ENCODE peak calls at places on chromosomes 11 and 22, in ten cellular contexts. One of them, this sample, is unnamed. For H3K36me3 and H3K27me3, the result is how much of the 10 kb centered on the place peaks cover.

GRCh38 chr11:19673924-19674390 is 38.7 kb upstream of the NAV2 start:
- DNase-seq in gastrocnemius medialis: peak
- DNase-seq in CD8-positive, alpha-beta T cell: no peak
- DNase-seq in neural progenitor cell: peak
- DNase-seq in tibial artery: peak
- DNase-seq in heart right ventricle: peak
- DNase-seq in PC-3: no peak
- DNase-seq in kidney epithelial cell: no peak
- DNase-seq in lower lobe of right lung: peak
- DNase-seq in transverse colon: peak
- DNase-seq in this sample: peak

GRCh38 chr11:72813740-72814138 is 472 bp upstream of the ATG16L2 start:
- DNase-seq in gastrocnemius medialis: peak
- DNase-seq in CD8-positive, alpha-beta T cell: no peak
- DNase-seq in neural progenitor cell: peak
- DNase-seq in tibial artery: no peak
- DNase-seq in heart right ventricle: peak
- DNase-seq in PC-3: peak
- DNase-seq in kidney epithelial cell: no peak
- DNase-seq in lower lobe of right lung: peak
- DNase-seq in transverse colon: peak
- DNase-seq in this sample: peak

GRCh38 chr11:112382561-112382960 is 121.9 kb upstream of the PLET1 start:
- DNase-seq in gastrocnemius medialis: no peak
- DNase-seq in CD8-positive, alpha-beta T cell: no peak
- DNase-seq in neural progenitor cell: no peak
- DNase-seq in tibial artery: no peak
- DNase-seq in heart right ventricle: no peak
- DNase-seq in PC-3: no peak
- DNase-seq in kidney epithelial cell: no peak
- DNase-seq in lower lobe of right lung: no peak
- DNase-seq in transverse colon: no peak
- DNase-seq in this sample: no peak

GRCh38 chr11:96149743-96150555 is 193.0 kb downstream of the MAML2 start:
- DNase-seq in gastrocnemius medialis: no peak
- DNase-seq in CD8-positive, alpha-beta T cell: no peak
- DNase-seq in neural progenitor cell: no peak
- DNase-seq in tibial artery: no peak
- DNase-seq in heart right ventricle: no peak
- DNase-seq in PC-3: peak
- DNase-seq in kidney epithelial cell: no peak
- DNase-seq in lower lobe of right lung: no peak
- DNase-seq in transverse colon: no peak
- DNase-seq in this sample: no peak

GRCh38 chr11:44835979-44836378 is 109.2 kb downstream of the TSPAN18 start:
- DNase-seq in gastrocnemius medialis: no peak
- DNase-seq in CD8-positive, alpha-beta T cell: no peak
- DNase-seq in neural progenitor cell: no peak
- DNase-seq in tibial artery: no peak
- DNase-seq in heart right ventricle: no peak
- DNase-seq in PC-3: no peak
- DNase-seq in kidney epithelial cell: no peak
- DNase-seq in lower lobe of right lung: no peak
- DNase-seq in transverse colon: no peak
- DNase-seq in this sample: no peak

GRCh38 chr11:27998552-27998951 is 109.4 kb downstream of the KIF18A start:
- DNase-seq in gastrocnemius medialis: no peak
- DNase-seq in CD8-positive, alpha-beta T cell: no peak
- DNase-seq in neural progenitor cell: no peak
- DNase-seq in tibial artery: no peak
- DNase-seq in heart right ventricle: no peak
- DNase-seq in PC-3: no peak
- DNase-seq in kidney epithelial cell: no peak
- DNase-seq in lower lobe of right lung: no peak
- DNase-seq in transverse colon: no peak
- DNase-seq in this sample: no peak

GRCh38 chr11:130522284-130522961 is 74.0 kb downstream of the ADAMTS15 start:
- DNase-seq in gastrocnemius medialis: peak
- DNase-seq in CD8-positive, alpha-beta T cell: no peak
- DNase-seq in neural progenitor cell: peak
- DNase-seq in tibial artery: peak
- DNase-seq in heart right ventricle: peak
- DNase-seq in PC-3: peak
- DNase-seq in kidney epithelial cell: peak
- DNase-seq in lower lobe of right lung: peak
- DNase-seq in transverse colon: peak
- DNase-seq in this sample: peak

GRCh38 chr11:68255526-68255925 is 16.2 kb downstream of the C11orf24 start:
- DNase-seq in gastrocnemius medialis: peak
- DNase-seq in CD8-positive, alpha-beta T cell: no peak
- DNase-seq in neural progenitor cell: no peak
- DNase-seq in tibial artery: no peak
- DNase-seq in heart right ventricle: no peak
- DNase-seq in PC-3: no peak
- DNase-seq in kidney epithelial cell: no peak
- DNase-seq in lower lobe of right lung: no peak
- DNase-seq in transverse colon: no peak
- DNase-seq in this sample: peak

GRCh38 chr11:7673724-7674434 is 579 bp upstream of the CYB5R2 start:
- DNase-seq in gastrocnemius medialis: no peak
- DNase-seq in CD8-positive, alpha-beta T cell: peak
- DNase-seq in neural progenitor cell: peak
- DNase-seq in tibial artery: no peak
- DNase-seq in heart right ventricle: no peak
- DNase-seq in PC-3: no peak
- DNase-seq in kidney epithelial cell: no peak
- DNase-seq in lower lobe of right lung: peak
- DNase-seq in transverse colon: peak
- DNase-seq in this sample: peak

GRCh38 chr11:103546236-103546635 is 437.0 kb downstream of the DYNC2H1 start:
- DNase-seq in gastrocnemius medialis: no peak
- DNase-seq in CD8-positive, alpha-beta T cell: no peak
- DNase-seq in neural progenitor cell: no peak
- DNase-seq in tibial artery: no peak
- DNase-seq in heart right ventricle: no peak
- DNase-seq in PC-3: peak
- DNase-seq in kidney epithelial cell: no peak
- DNase-seq in lower lobe of right lung: no peak
- DNase-seq in transverse colon: no peak
- DNase-seq in this sample: no peak

GRCh38 chr22:17368727-17369552 is at the start of gene CECR2:
- DNase-seq in gastrocnemius medialis: peak
- DNase-seq in CD8-positive, alpha-beta T cell: no peak
- DNase-seq in neural progenitor cell: peak
- DNase-seq in tibial artery: no peak
- DNase-seq in heart right ventricle: peak
- DNase-seq in PC-3: no peak
- DNase-seq in kidney epithelial cell: peak
- DNase-seq in lower lobe of right lung: peak
- DNase-seq in transverse colon: peak
- DNase-seq in this sample: peak

GRCh38 chr11:326842-327580 is 6.4 kb upstream of the IFITM3 start:
- DNase-seq in gastrocnemius medialis: peak
- DNase-seq in CD8-positive, alpha-beta T cell: peak
- DNase-seq in neural progenitor cell: no peak
- DNase-seq in tibial artery: peak
- DNase-seq in heart right ventricle: peak
- DNase-seq in PC-3: no peak
- DNase-seq in kidney epithelial cell: no peak
- DNase-seq in lower lobe of right lung: peak
- DNase-seq in transverse colon: peak
- DNase-seq in this sample: peak

GRCh38 chr11:73907191-73907590 is 30.4 kb downstream of the PAAF1 start:
- DNase-seq in gastrocnemius medialis: peak
- DNase-seq in CD8-positive, alpha-beta T cell: no peak
- DNase-seq in neural progenitor cell: no peak
- DNase-seq in tibial artery: no peak
- DNase-seq in heart right ventricle: peak
- DNase-seq in PC-3: peak
- DNase-seq in kidney epithelial cell: no peak
- DNase-seq in lower lobe of right lung: peak
- DNase-seq in transverse colon: no peak
- DNase-seq in this sample: peak

GRCh38 chr11:63839508-63840355 is 822 bp downstream of the MARK2 start:
- DNase-seq in gastrocnemius medialis: peak
- DNase-seq in CD8-positive, alpha-beta T cell: peak
- DNase-seq in neural progenitor cell: peak
- DNase-seq in tibial artery: no peak
- DNase-seq in heart right ventricle: peak
- DNase-seq in PC-3: peak
- DNase-seq in kidney epithelial cell: no peak
- DNase-seq in lower lobe of right lung: peak
- DNase-seq in transverse colon: peak
- DNase-seq in this sample: peak

GRCh38 chr11:77081381-77081851 is 14.6 kb downstream of the CAPN5 start:
- DNase-seq in gastrocnemius medialis: peak
- DNase-seq in CD8-positive, alpha-beta T cell: no peak
- DNase-seq in neural progenitor cell: no peak
- DNase-seq in tibial artery: peak
- DNase-seq in heart right ventricle: peak
- DNase-seq in PC-3: no peak
- DNase-seq in kidney epithelial cell: no peak
- DNase-seq in lower lobe of right lung: peak
- DNase-seq in transverse colon: peak
- DNase-seq in this sample: no peak

GRCh38 chr11:77471520-77472234 is 2.2 kb downstream of the PAK1 start:
- DNase-seq in gastrocnemius medialis: no peak
- DNase-seq in CD8-positive, alpha-beta T cell: peak
- DNase-seq in neural progenitor cell: peak
- DNase-seq in tibial artery: no peak
- DNase-seq in heart right ventricle: no peak
- DNase-seq in PC-3: peak
- DNase-seq in kidney epithelial cell: no peak
- DNase-seq in lower lobe of right lung: no peak
- DNase-seq in transverse colon: peak
- DNase-seq in this sample: no peak

DNA sequence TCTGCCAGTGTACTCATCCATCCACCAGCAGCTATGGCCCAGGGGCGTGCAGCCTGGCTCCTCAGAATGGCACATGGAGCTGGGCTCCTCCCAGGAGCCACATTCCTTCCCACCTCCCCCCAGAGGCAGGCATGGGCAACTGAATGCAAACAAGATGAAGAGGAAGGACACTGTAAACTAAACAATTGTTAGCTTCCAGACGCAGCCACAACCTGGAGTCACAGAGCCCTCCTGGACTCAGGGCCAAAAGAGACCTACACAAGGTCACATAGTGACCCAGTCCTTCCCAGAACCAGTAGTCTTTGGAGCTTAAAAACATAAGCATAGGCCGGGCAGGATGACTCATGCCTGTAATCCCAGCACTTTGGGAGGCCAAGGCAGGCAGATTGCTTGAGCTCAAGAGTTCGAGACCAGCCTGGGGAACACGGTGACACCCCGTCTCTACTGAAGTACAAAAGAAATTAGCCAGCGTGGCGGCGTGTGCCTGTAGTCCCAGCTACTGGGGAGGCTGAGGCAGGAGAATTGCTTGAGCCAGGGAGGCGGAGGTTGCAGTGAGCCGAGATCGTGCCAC is 30.7 kb upstream of the CLDN5 start:
- DNase-seq in gastrocnemius medialis: no peak
- DNase-seq in CD8-positive, alpha-beta T cell: no peak
- DNase-seq in neural progenitor cell: peak
- DNase-seq in tibial artery: no peak
- DNase-seq in heart right ventricle: no peak
- DNase-seq in PC-3: peak
- DNase-seq in kidney epithelial cell: no peak
- DNase-seq in lower lobe of right lung: no peak
- DNase-seq in transverse colon: no peak
- DNase-seq in this sample: no peak
- TF ChIP-seq CTCF in gastrocnemius medialis: no peak
- TF ChIP-seq CTCF in CD8-positive, alpha-beta T cell: no peak
- TF ChIP-seq CTCF in neural progenitor cell: peak
- TF ChIP-seq CTCF in tibial artery: no peak
- TF ChIP-seq CTCF in heart right ventricle: no peak
- TF ChIP-seq CTCF in PC-3: no peak
- TF ChIP-seq CTCF in kidney epithelial cell: no peak
- TF ChIP-seq CTCF in lower lobe of right lung: peak
- TF ChIP-seq CTCF in transverse colon: no peak
- TF ChIP-seq CTCF in this sample: no peak

GRCh38 chr11:3370268-3370870 is 8.6 kb downstream of the ZNF195 start:
- DNase-seq in gastrocnemius medialis: no peak
- DNase-seq in CD8-positive, alpha-beta T cell: no peak
- DNase-seq in neural progenitor cell: no peak
- DNase-seq in tibial artery: no peak
- DNase-seq in heart right ventricle: no peak
- DNase-seq in PC-3: no peak
- DNase-seq in kidney epithelial cell: no peak
- DNase-seq in lower lobe of right lung: no peak
- DNase-seq in transverse colon: no peak
- DNase-seq in this sample: no peak
- H3K36me3 ChIP-seq in gastrocnemius medialis: half or more
- H3K36me3 ChIP-seq in CD8-positive, alpha-beta T cell: under half
- H3K36me3 ChIP-seq in neural progenitor cell: half or more
- H3K36me3 ChIP-seq in tibial artery: half or more
- H3K36me3 ChIP-seq in heart right ventricle: half or more
- H3K36me3 ChIP-seq in PC-3: half or more
- H3K36me3 ChIP-seq in kidney epithelial cell: under half
- H3K36me3 ChIP-seq in lower lobe of right lung: half or more
- H3K36me3 ChIP-seq in transverse colon: half or more
- H3K36me3 ChIP-seq in this sample: half or more

GRCh38 chr22:29314537-29315285 is 786 bp downstream of the RASL10A start:
- DNase-seq in gastrocnemius medialis: no peak
- DNase-seq in CD8-positive, alpha-beta T cell: no peak
- DNase-seq in neural progenitor cell: peak
- DNase-seq in tibial artery: peak
- DNase-seq in heart right ventricle: no peak
- DNase-seq in PC-3: peak
- DNase-seq in kidney epithelial cell: no peak
- DNase-seq in lower lobe of right lung: peak
- DNase-seq in transverse colon: peak
- DNase-seq in this sample: peak
- H3K27me3 ChIP-seq in gastrocnemius medialis: under half
- H3K27me3 ChIP-seq in CD8-positive, alpha-beta T cell: under half
- H3K27me3 ChIP-seq in neural progenitor cell: half or more
- H3K27me3 ChIP-seq in tibial artery: under half
- H3K27me3 ChIP-seq in heart right ventricle: under half
- H3K27me3 ChIP-seq in PC-3: under half
- H3K27me3 ChIP-seq in kidney epithelial cell: under half
- H3K27me3 ChIP-seq in lower lobe of right lung: under half
- H3K27me3 ChIP-seq in transverse colon: under half
- H3K27me3 ChIP-seq in this sample: under half

GRCh38 chr11:94997437-94997836 is 23.9 kb downstream of the KDM4D start:
- DNase-seq in gastrocnemius medialis: no peak
- DNase-seq in CD8-positive, alpha-beta T cell: no peak
- DNase-seq in neural progenitor cell: no peak
- DNase-seq in tibial artery: no peak
- DNase-seq in heart right ventricle: no peak
- DNase-seq in PC-3: peak
- DNase-seq in kidney epithelial cell: no peak
- DNase-seq in lower lobe of right lung: no peak
- DNase-seq in transverse colon: no peak
- DNase-seq in this sample: no peak
- TF ChIP-seq CTCF in gastrocnemius medialis: no peak
- TF ChIP-seq CTCF in CD8-positive, alpha-beta T cell: no peak
- TF ChIP-seq CTCF in neural progenitor cell: no peak
- TF ChIP-seq CTCF in tibial artery: no peak
- TF ChIP-seq CTCF in heart right ventricle: no peak
- TF ChIP-seq CTCF in PC-3: peak
- TF ChIP-seq CTCF in kidney epithelial cell: peak
- TF ChIP-seq CTCF in lower lobe of right lung: no peak
- TF ChIP-seq CTCF in transverse colon: no peak
- TF ChIP-seq CTCF in this sample: no peak

This sample was measured in psoas muscle.